ENCODE peak calls at places on chromosome 3, in eight cellular contexts. M, Y, U, Z, B, S, G and O are unnamed samples.

GRCh38 chr3:42814914-42815507 is 5.8 kb downstream of the ACKR2 start:
- DNase-seq in B (no peak), U (no peak), M (no peak), S (no peak), Z (no peak), Y (no peak), G (no peak), O (peak; percentile 68)

GRCh38 chr3:57557088-57557537 is 1.0 kb downstream of the PDE12 start:
- DNase-seq in S (peak; percentile 15), U (no peak), Y (peak; percentile 20), G (no peak), Z (no peak), M (peak; percentile 23), B (no peak), O (peak; percentile 29)

GRCh38 chr3:140365872-140366697 is 311.8 kb upstream of the TRIM42 start:
- DNase-seq in M (no peak), U (no peak), B (no peak), S (no peak), Z (no peak), G (no peak), Y (no peak), O (no peak)

GRCh38 chr3:11609481-11609880 is 34.2 kb downstream of the VGLL4 start:
- DNase-seq in G (no peak), B (no peak), S (no peak), Y (no peak), U (no peak), M (no peak), Z (no peak), O (peak; percentile 89)

GRCh38 chr3:197248341-197248740 is 50.1 kb downstream of the DLG1 start:
- DNase-seq in G (no peak), S (no peak), Y (no peak), Z (no peak), U (no peak), B (no peak), M (no peak), O (no peak)

GRCh38 chr3:181707980-181708379 is 3.7 kb upstream of the SOX2 start:
- DNase-seq in S (no peak), M (no peak), Y (no peak), U (no peak), G (no peak), Z (no peak), B (no peak), O (no peak)

GRCh38 chr3:197487911-197488391 is 67.8 kb downstream of the BDH1 start:
- DNase-seq in U (no peak), G (no peak), B (no peak), Y (peak; percentile 98), M (no peak), S (no peak), Z (no peak), O (peak; percentile 47)

GRCh38 chr3:138118863-138119766 is 3.7 kb upstream of the DZIP1L start:
- DNase-seq in U (peak; percentile 7), B (peak; percentile 24), M (peak; percentile 53), Z (peak; percentile 61), Y (peak; percentile 87), G (peak; percentile 35), S (peak; percentile 19), O (peak; percentile 87)

GRCh38 chr3:63934041-63934440 is 21.9 kb upstream of the SCAANT1 start:
- DNase-seq in S (no peak), G (no peak), Y (no peak), U (no peak), Z (no peak), M (no peak), B (no peak), O (no peak)

GRCh38 chr3:108221911-108222812 is at the start of gene IFT57:
- DNase-seq in S (peak; percentile 93), U (peak; percentile 94), M (peak; percentile 91), Z (peak; percentile 97), G (peak; percentile 94), Y (peak; percentile 100), B (peak; percentile 93), O (peak; percentile 100)

GRCh38 chr3:194327414-194328079 is 23.6 kb downstream of the CPN2 start:
- DNase-seq in S (no peak), B (no peak), G (no peak), Y (no peak), U (no peak), Z (no peak), M (no peak), O (no peak)

GRCh38 chr3:99877180-99877579 is 59.5 kb downstream of the CMSS1 start:
- DNase-seq in Y (no peak), M (no peak), U (no peak), S (no peak), Z (no peak), B (no peak), G (no peak), O (no peak)

GRCh38 chr3:16033889-16034687 is 140.4 kb upstream of the GALNT15 start:
- DNase-seq in M (no peak), U (no peak), Y (peak; percentile 38), G (no peak), S (no peak), Z (no peak), B (no peak), O (no peak)

GRCh38 chr3:180282386-180282785 is 245.6 kb upstream of the PEX5L start:
- DNase-seq in S (no peak), M (no peak), Z (no peak), B (no peak), Y (no peak), U (no peak), G (no peak), O (no peak)

GRCh38 chr3:36394176-36394575 is 13.9 kb downstream of the STAC start:
- DNase-seq in M (no peak), B (no peak), Y (no peak), S (no peak), G (no peak), Z (no peak), U (no peak), O (no peak)

GRCh38 chr3:43893721-43894120 is 203.0 kb downstream of the ABHD5 start:
- DNase-seq in B (no peak), U (no peak), M (no peak), S (no peak), G (no peak), Y (no peak), Z (no peak), O (no peak)

GRCh38 chr3:28053759-28054158 is 187.7 kb upstream of the CMC1 start:
- DNase-seq in G (no peak), B (no peak), S (no peak), M (peak; percentile 28), U (no peak), Y (peak; percentile 93), Z (no peak), O (no peak)

GRCh38 chr3:193850084-193850619 is 257.1 kb downstream of the OPA1 start:
- DNase-seq in M (no peak), G (no peak), B (no peak), Z (no peak), Y (no peak), U (no peak), S (no peak), O (no peak)

GRCh38 chr3:10474847-10475246 is 30.5 kb downstream of the ATP2B2 start:
- DNase-seq in G (no peak), U (no peak), Z (no peak), M (no peak), S (no peak), B (no peak), Y (no peak), O (no peak)

GRCh38 chr3:156675744-156676466 is 1.5 kb downstream of the TIPARP start:
- DNase-seq in M (peak; percentile 31), B (no peak), G (no peak), U (peak; percentile 12), Z (peak; percentile 89), S (peak; percentile 26), Y (peak; percentile 91), O (peak; percentile 65)

GRCh38 chr3:31081031-31081662 is 186.7 kb upstream of the GADL1 start:
- DNase-seq in Y (no peak), U (no peak), G (no peak), B (no peak), Z (no peak), M (no peak), S (no peak), O (no peak)

GRCh38 chr3:71881041-71881440 is 96.1 kb upstream of the PROK2 start:
- DNase-seq in U (no peak), Z (no peak), B (no peak), Y (no peak), G (no peak), M (no peak), S (no peak), O (no peak)

GRCh38 chr3:97835761-97836160 is 13.9 kb downstream of the CRYBG3 start:
- DNase-seq in G (no peak), B (no peak), U (no peak), Y (peak; percentile 79), S (no peak), M (no peak), Z (peak; percentile 62), O (no peak)

GRCh38 chr3:197749315-197749600 is 425 bp upstream of the FYTTD1 start:
- DNase-seq in B (no peak), Z (peak; percentile 78), M (peak; percentile 43), U (peak; percentile 63), Y (no peak), S (peak; percentile 57), G (peak; percentile 70), O (peak; percentile 90)